ENCODE peak calls at places on chromosomes 4 and X, in seven cellular contexts. O is foreskin fibroblast; S is stimulated activated CD8-positive, alpha-beta memory T cell treated with anti-CD3 and anti-CD28 coated beads, Interleukin-15, amount 100 ng/mL, for 24 hours; D is T-cell; T is endodermal cell; B is activated naive CD4-positive, alpha-beta T cell treated with anti-CD3 and anti-CD28 coated beads for 36 hours; N is globus pallidus. M is an unnamed sample.

GRCh38 chrX:116726806-116727205 is 264.0 kb upstream of the CT83 start:
- DNase-seq in O (no peak), S (no peak), D (no peak), T (no peak), B (no peak), N (no peak), M (no peak)

GRCh38 chr4:153950100-153950979 is 161.5 kb upstream of the SFRP2 start:
- DNase-seq in O (no peak), S (no peak), D (no peak), T (no peak), B (peak; percentile 31), N (no peak), M (no peak)

GRCh38 chr4:186104895-186105720 is 604 bp downstream of the FAM149A start:
- DNase-seq in O (peak; percentile 23), S (no peak), D (no peak), T (peak; percentile 81), B (no peak), N (no peak), M (peak; percentile 22)

GRCh38 chr4:108834167-108834566 is 71.3 kb upstream of the ETNPPL start:
- DNase-seq in O (peak; percentile 92), S (no peak), D (no peak), T (no peak), B (no peak), N (peak; percentile 4), M (peak; percentile 22)

GRCh38 chr4:25144870-25145481 is 15.3 kb downstream of the SEPSECS start:
- DNase-seq in O (peak; percentile 52), S (no peak), D (no peak), T (no peak), B (no peak), N (no peak), M (peak; percentile 9)

GRCh38 chr4:25575581-25575980 is 80.1 kb upstream of the SLC34A2 start:
- DNase-seq in O (no peak), S (no peak), D (no peak), T (no peak), B (no peak), N (no peak), M (no peak)

GRCh38 chr4:2537011-2537830 is 774 bp downstream of the FAM193A start:
- DNase-seq in O (peak; percentile 66), S (peak; percentile 21), D (peak; percentile 49), T (peak; percentile 78), B (peak; percentile 46), N (peak; percentile 26), M (peak; percentile 35)

GRCh38 chr4:61985426-61985825 is 785.3 kb downstream of the ADGRL3 start:
- DNase-seq in O (no peak), S (no peak), D (no peak), T (no peak), B (no peak), N (no peak), M (no peak)